ENCODE peak calls at places on chromosomes 5 and 9, in six cellular contexts. One of them, this sample, is unnamed.
A peak's percentile ranks its signal among the peaks of the same experiment; 100 is the strongest.

GRCh38 chr5:120394259-120394658 is 69.8 kb upstream of the PRR16 start:
- DNase-seq in activated T-cell treated with anti-CD3 and anti-CD28 coated beads, Interleukin-2, amount 50 U/mL, for 72 hours: no peak
- DNase-seq in T-helper 1 cell: no peak
- DNase-seq in anterior cingulate cortex: no peak
- DNase-seq in NCI-H1105: no peak
- DNase-seq in RWPE1: no peak
- DNase-seq in this sample: no peak

GRCh38 chr9:133658442-133659431 is 22.6 kb downstream of the DBH start:
- DNase-seq in activated T-cell treated with anti-CD3 and anti-CD28 coated beads, Interleukin-2, amount 50 U/mL, for 72 hours: peak; percentile 10
- DNase-seq in T-helper 1 cell: no peak
- DNase-seq in RWPE1: peak; percentile 82
- DNase-seq in anterior cingulate cortex: no peak
- DNase-seq in NCI-H1105: no peak
- DNase-seq in this sample: no peak

GRCh38 chr9:35658894-35659220 is 765 bp downstream of the CCDC107 start:
- DNase-seq in RWPE1: no peak
- DNase-seq in NCI-H1105: peak; percentile 20
- DNase-seq in anterior cingulate cortex: no peak
- DNase-seq in activated T-cell treated with anti-CD3 and anti-CD28 coated beads, Interleukin-2, amount 50 U/mL, for 72 hours: no peak
- DNase-seq in T-helper 1 cell: no peak
- DNase-seq in this sample: no peak

GRCh38 chr9:114317665-114318357 is 5.1 kb upstream of the ORM1 start:
- DNase-seq in T-helper 1 cell: no peak
- DNase-seq in activated T-cell treated with anti-CD3 and anti-CD28 coated beads, Interleukin-2, amount 50 U/mL, for 72 hours: no peak
- DNase-seq in RWPE1: no peak
- DNase-seq in anterior cingulate cortex: no peak
- DNase-seq in NCI-H1105: no peak
- DNase-seq in this sample: no peak

GRCh38 chr9:33129886-33130284 is 37.3 kb downstream of the B4GALT1 start:
- DNase-seq in T-helper 1 cell: no peak
- DNase-seq in anterior cingulate cortex: no peak
- DNase-seq in NCI-H1105: no peak
- DNase-seq in activated T-cell treated with anti-CD3 and anti-CD28 coated beads, Interleukin-2, amount 50 U/mL, for 72 hours: no peak
- DNase-seq in RWPE1: no peak
- DNase-seq in this sample: no peak

GRCh38 chr9:93730213-93730612 is 153.8 kb downstream of the PHF2 start:
- DNase-seq in NCI-H1105: no peak
- DNase-seq in anterior cingulate cortex: no peak
- DNase-seq in RWPE1: no peak
- DNase-seq in activated T-cell treated with anti-CD3 and anti-CD28 coated beads, Interleukin-2, amount 50 U/mL, for 72 hours: no peak
- DNase-seq in T-helper 1 cell: no peak
- DNase-seq in this sample: no peak

GRCh38 chr9:128124873-128125574 is 2.5 kb downstream of the PTGES2 start:
- DNase-seq in activated T-cell treated with anti-CD3 and anti-CD28 coated beads, Interleukin-2, amount 50 U/mL, for 72 hours: peak; percentile 52
- DNase-seq in RWPE1: no peak
- DNase-seq in NCI-H1105: no peak
- DNase-seq in anterior cingulate cortex: peak; percentile 24
- DNase-seq in T-helper 1 cell: no peak
- DNase-seq in this sample: no peak

GRCh38 chr5:130720355-130720754 is 444.7 kb downstream of the HINT1 start:
- DNase-seq in activated T-cell treated with anti-CD3 and anti-CD28 coated beads, Interleukin-2, amount 50 U/mL, for 72 hours: no peak
- DNase-seq in T-helper 1 cell: no peak
- DNase-seq in anterior cingulate cortex: no peak
- DNase-seq in NCI-H1105: no peak
- DNase-seq in RWPE1: peak; percentile 58
- DNase-seq in this sample: no peak

GRCh38 chr9:92397853-92398252 is 6.5 kb downstream of the OGN start:
- DNase-seq in NCI-H1105: no peak
- DNase-seq in T-helper 1 cell: no peak
- DNase-seq in activated T-cell treated with anti-CD3 and anti-CD28 coated beads, Interleukin-2, amount 50 U/mL, for 72 hours: no peak
- DNase-seq in RWPE1: no peak
- DNase-seq in anterior cingulate cortex: no peak
- DNase-seq in this sample: no peak

GRCh38 chr5:128630078-128630575 is 92.1 kb upstream of the FBN2 start:
- DNase-seq in anterior cingulate cortex: no peak
- DNase-seq in activated T-cell treated with anti-CD3 and anti-CD28 coated beads, Interleukin-2, amount 50 U/mL, for 72 hours: no peak
- DNase-seq in RWPE1: no peak
- DNase-seq in NCI-H1105: no peak
- DNase-seq in T-helper 1 cell: no peak
- DNase-seq in this sample: no peak

GRCh38 chr5:159805021-159805420 is 111.3 kb upstream of the ADRA1B start:
- DNase-seq in anterior cingulate cortex: no peak
- DNase-seq in activated T-cell treated with anti-CD3 and anti-CD28 coated beads, Interleukin-2, amount 50 U/mL, for 72 hours: no peak
- DNase-seq in T-helper 1 cell: no peak
- DNase-seq in NCI-H1105: no peak
- DNase-seq in RWPE1: no peak
- DNase-seq in this sample: no peak

GRCh38 chr9:95515272-95516113 is 1.3 kb downstream of the PTCH1 start:
- DNase-seq in T-helper 1 cell: no peak
- DNase-seq in NCI-H1105: peak; percentile 30
- DNase-seq in anterior cingulate cortex: peak; percentile 35
- DNase-seq in activated T-cell treated with anti-CD3 and anti-CD28 coated beads, Interleukin-2, amount 50 U/mL, for 72 hours: peak; percentile 60
- DNase-seq in RWPE1: no peak
- DNase-seq in this sample: peak; percentile 11

GRCh38 chr5:74083096-74083495 is 457.1 kb downstream of the ARHGEF28 start:
- DNase-seq in RWPE1: no peak
- DNase-seq in T-helper 1 cell: no peak
- DNase-seq in anterior cingulate cortex: no peak
- DNase-seq in NCI-H1105: no peak
- DNase-seq in activated T-cell treated with anti-CD3 and anti-CD28 coated beads, Interleukin-2, amount 50 U/mL, for 72 hours: no peak
- DNase-seq in this sample: no peak

GRCh38 chr9:110753734-110754231 is 85.2 kb downstream of the MUSK start:
- DNase-seq in activated T-cell treated with anti-CD3 and anti-CD28 coated beads, Interleukin-2, amount 50 U/mL, for 72 hours: no peak
- DNase-seq in NCI-H1105: no peak
- DNase-seq in anterior cingulate cortex: no peak
- DNase-seq in T-helper 1 cell: no peak
- DNase-seq in RWPE1: no peak
- DNase-seq in this sample: no peak

GRCh38 chr5:37715361-37715760 is 124.5 kb downstream of the GDNF start:
- DNase-seq in activated T-cell treated with anti-CD3 and anti-CD28 coated beads, Interleukin-2, amount 50 U/mL, for 72 hours: no peak
- DNase-seq in RWPE1: no peak
- DNase-seq in T-helper 1 cell: no peak
- DNase-seq in anterior cingulate cortex: no peak
- DNase-seq in NCI-H1105: no peak
- DNase-seq in this sample: no peak

GRCh38 chr5:179154991-179155955 is 95.1 kb downstream of the ZNF354C start:
- DNase-seq in RWPE1: no peak
- DNase-seq in anterior cingulate cortex: no peak
- DNase-seq in activated T-cell treated with anti-CD3 and anti-CD28 coated beads, Interleukin-2, amount 50 U/mL, for 72 hours: no peak
- DNase-seq in NCI-H1105: no peak
- DNase-seq in T-helper 1 cell: no peak
- DNase-seq in this sample: no peak

GRCh38 chr9:6681957-6682501 is 36.5 kb upstream of the GLDC start:
- DNase-seq in NCI-H1105: no peak
- DNase-seq in activated T-cell treated with anti-CD3 and anti-CD28 coated beads, Interleukin-2, amount 50 U/mL, for 72 hours: no peak
- DNase-seq in RWPE1: no peak
- DNase-seq in anterior cingulate cortex: no peak
- DNase-seq in T-helper 1 cell: no peak
- DNase-seq in this sample: no peak

This sample was measured in CD8-positive, alpha-beta memory T cell.